ENCODE peak calls at places on chromosomes 6 and 20, in eight cellular contexts. D is EH, C is lower lobe of right lung, G is psoas muscle, E is amniotic stem cell, X is germinal center, S is Right ventricle myocardium inferior, F is nephron progenitor cell. U is an unnamed sample.

GRCh38 chr6:73308712-73309533 is 45.2 kb downstream of the DPPA5 start:
- DNase-seq in X (peak), G (no peak), D (no peak), C (no peak), F (peak), S (no peak), E (no peak), U (no peak)

GRCh38 chr6:13295576-13295975 is 32.8 kb downstream of the TBC1D7 start:
- DNase-seq in X (no peak), C (no peak), G (no peak), E (no peak), S (no peak), F (no peak), D (no peak), U (no peak)

GRCh38 chr20:53711333-53712211 is 117.9 kb upstream of the ZNF217 start:
- DNase-seq in X (no peak), E (no peak), D (no peak), S (no peak), G (no peak), C (no peak), F (no peak), U (no peak)

GRCh38 chr6:225121-225721 is 67.1 kb upstream of the DUSP22 start:
- DNase-seq in X (no peak), S (no peak), D (no peak), G (no peak), C (peak), E (no peak), F (no peak), U (no peak)

GRCh38 chr20:47088339-47088738 is 193.7 kb downstream of the EYA2 start:
- DNase-seq in E (no peak), S (no peak), F (no peak), D (no peak), C (no peak), X (no peak), G (no peak), U (no peak)

GRCh38 chr6:43488667-43489276 is 11.4 kb downstream of the TJAP1 start:
- DNase-seq in C (no peak), D (peak), X (no peak), G (no peak), S (no peak), E (no peak), F (no peak), U (no peak)

GRCh38 chr20:41411458-41411857 is 44.8 kb upstream of the EMILIN3 start:
- DNase-seq in E (peak), X (peak), F (no peak), G (no peak), S (no peak), C (no peak), D (peak), U (peak)

GRCh38 chr6:113763883-113764282 is 93.3 kb upstream of the MARCKS start:
- DNase-seq in E (no peak), F (no peak), S (no peak), G (no peak), C (no peak), D (peak), X (no peak), U (no peak)

GRCh38 chr6:143339223-143339622 is 111.3 kb downstream of the ADAT2 start:
- DNase-seq in C (no peak), D (peak), F (no peak), E (no peak), S (no peak), G (no peak), X (no peak), U (no peak)

GRCh38 chr6:150930816-150931215 is 65.3 kb downstream of the MTHFD1L start:
- DNase-seq in G (no peak), X (no peak), E (peak), S (no peak), F (no peak), D (peak), C (no peak), U (no peak)

GRCh38 chr20:10800288-10800687 is 126.5 kb upstream of the JAG1 start:
- DNase-seq in D (no peak), G (no peak), F (no peak), E (no peak), S (no peak), X (no peak), C (no peak), U (no peak)

GRCh38 chr6:5626727-5627426 is 365.6 kb downstream of the FARS2 start:
- DNase-seq in D (no peak), G (no peak), X (peak), F (no peak), S (no peak), E (no peak), C (no peak), U (peak)

GRCh38 chr6:33433560-33434191 is 13.8 kb downstream of the SYNGAP1 start:
- DNase-seq in F (no peak), D (peak), C (no peak), G (no peak), E (no peak), S (peak), X (no peak), U (no peak)

GRCh38 chr6:115843945-115844344 is 216.7 kb downstream of the FRK start:
- DNase-seq in F (no peak), S (no peak), D (no peak), X (no peak), G (no peak), C (no peak), E (no peak), U (no peak)

GRCh38 chr6:55578537-55579363 is at the start of gene HMGCLL1:
- DNase-seq in C (peak), E (no peak), F (peak), S (peak), X (peak), G (peak), D (no peak), U (no peak)